ENCODE peak calls at places on chromosomes 1 and 21, in six cellular contexts. S is heart right ventricle; G is ELF-1; V is stimulated activated CD8-positive, alpha-beta memory T cell treated with anti-CD3 and anti-CD28 coated beads, Interleukin-15, amount 100 ng/mL, for 24 hours; K is GM06990; Q is CD8-positive, alpha-beta memory T cell. R is an unnamed sample.
A peak's percentile ranks its signal among the peaks of the same experiment; 100 is the strongest.

GRCh38 chr1:192877283-192877886 is 68.5 kb downstream of the RGS2 start:
- DNase-seq in S (no peak), G (no peak), V (no peak), K (no peak), Q (no peak), R (no peak)

GRCh38 chr1:21318714-21319159 is 28.5 kb upstream of the ECE1 start:
- DNase-seq in S (peak; percentile 96), G (peak; percentile 85), V (no peak), K (no peak), Q (no peak), R (peak; percentile 72)

GRCh38 chr1:179816196-179816960 is 61.2 kb downstream of the TOR1AIP2 start:
- DNase-seq in S (peak; percentile 65), G (no peak), V (no peak), K (no peak), Q (no peak), R (peak; percentile 74)

GRCh38 chr1:218942421-218942820 is 231.3 kb upstream of the LYPLAL1 start:
- DNase-seq in S (peak; percentile 42), G (no peak), V (no peak), K (no peak), Q (no peak), R (no peak)

GRCh38 chr1:108862698-108863477 is 6.0 kb upstream of the AKNAD1 start:
- DNase-seq in S (no peak), G (no peak), V (no peak), K (peak; percentile 8), Q (no peak), R (no peak)

GRCh38 chr21:36385909-36386642 is 884 bp downstream of the CHAF1B start:
- DNase-seq in S (no peak), G (peak; percentile 15), V (no peak), K (peak; percentile 15), Q (no peak), R (peak; percentile 16)

GRCh38 chr1:9371391-9371935 is 78.8 kb downstream of the SPSB1 start:
- DNase-seq in S (peak; percentile 63), G (peak; percentile 87), V (no peak), K (no peak), Q (no peak), R (no peak)

GRCh38 chr21:33874161-33874560 is 41.4 kb downstream of the ATP5PO start:
- DNase-seq in S (no peak), G (no peak), V (no peak), K (no peak), Q (no peak), R (no peak)

GRCh38 chr1:243849089-243850012 is 692 bp downstream of the AKT3 start:
- DNase-seq in S (peak; percentile 61), G (peak; percentile 61), V (peak; percentile 39), K (peak; percentile 31), Q (peak; percentile 81), R (peak; percentile 81)

GRCh38 chr1:28296401-28297220 is 32.2 kb upstream of the MED18 start:
- DNase-seq in S (no peak), G (peak; percentile 97), V (no peak), K (no peak), Q (no peak), R (peak; percentile 82)

GRCh38 chr1:157829711-157830110 is 9.8 kb upstream of the FCRL1 start:
- DNase-seq in S (no peak), G (no peak), V (no peak), K (no peak), Q (no peak), R (no peak)

GRCh38 chr21:34670220-34670961 is 1.6 kb downstream of the CLIC6 start:
- DNase-seq in S (no peak), G (peak; percentile 47), V (no peak), K (peak; percentile 64), Q (no peak), R (peak; percentile 73)

GRCh38 chr1:41851589-41851988 is 67.1 kb downstream of the HIVEP3 start:
- DNase-seq in S (no peak), G (peak; percentile 51), V (no peak), K (no peak), Q (no peak), R (no peak)

GRCh38 chr1:24925082-24925779 is 4.8 kb downstream of the RUNX3 start:
- DNase-seq in S (no peak), G (no peak), V (no peak), K (peak; percentile 67), Q (peak; percentile 82), R (no peak)

GRCh38 chr21:31233711-31234110 is 110.3 kb downstream of the TIAM1 start:
- DNase-seq in S (no peak), G (no peak), V (no peak), K (no peak), Q (no peak), R (no peak)

GRCh38 chr1:156392427-156392826 is 23.4 kb downstream of the RHBG start:
- DNase-seq in S (no peak), G (no peak), V (no peak), K (no peak), Q (no peak), R (peak; percentile 81)

GRCh38 chr1:61293197-61293596 is 210.8 kb downstream of the NFIA start:
- DNase-seq in S (no peak), G (no peak), V (no peak), K (no peak), Q (no peak), R (no peak)

GRCh38 chr1:150165622-150166612 is 16.2 kb downstream of the PLEKHO1 start:
- DNase-seq in S (peak; percentile 62), G (peak; percentile 78), V (no peak), K (peak; percentile 58), Q (peak; percentile 39), R (peak; percentile 84)

GRCh38 chr1:236020359-236021000 is 44.4 kb downstream of the NID1 start:
- DNase-seq in S (no peak), G (no peak), V (no peak), K (no peak), Q (no peak), R (no peak)

GRCh38 chr1:221912230-221912629 is 170.3 kb upstream of the DUSP10 start:
- DNase-seq in S (no peak), G (no peak), V (no peak), K (no peak), Q (no peak), R (no peak)

GRCh38 chr1:195908121-195908520 is 700.1 kb downstream of the KCNT2 start:
- DNase-seq in S (no peak), G (no peak), V (no peak), K (no peak), Q (no peak), R (no peak)

GRCh38 chr1:181111559-181111958 is 23.1 kb downstream of the IER5 start:
- DNase-seq in S (no peak), G (no peak), V (no peak), K (no peak), Q (no peak), R (no peak)

GRCh38 chr21:16055012-16055411 is 325.2 kb downstream of the USP25 start:
- DNase-seq in S (no peak), G (no peak), V (no peak), K (no peak), Q (no peak), R (no peak)

GRCh38 chr1:203351037-203351625 is at the start of gene FMOD:
- DNase-seq in S (peak; percentile 81), G (peak; percentile 37), V (no peak), K (no peak), Q (no peak), R (peak; percentile 81)

GRCh38 chr1:180988221-180988826 is 34.3 kb downstream of the STX6 start:
- DNase-seq in S (no peak), G (no peak), V (no peak), K (no peak), Q (no peak), R (no peak)

GRCh38 chr1:234755449-234755863 is 145.5 kb upstream of the IRF2BP2 start:
- DNase-seq in S (peak; percentile 65), G (no peak), V (no peak), K (no peak), Q (no peak), R (no peak)

GRCh38 chr1:110338200-110339039 is 757 bp upstream of the RBM15 start:
- DNase-seq in S (peak; percentile 99), G (no peak), V (peak; percentile 85), K (peak; percentile 99), Q (peak; percentile 99), R (peak; percentile 95)

GRCh38 chr21:45326169-45326833 is 38.6 kb upstream of the POFUT2 start:
- DNase-seq in S (no peak), G (no peak), V (no peak), K (no peak), Q (no peak), R (peak; percentile 61)

GRCh38 chr1:202158810-202159533 is 1.4 kb downstream of the PTPN7 start:
- DNase-seq in S (no peak), G (no peak), V (no peak), K (peak; percentile 60), Q (peak; percentile 8), R (no peak)

GRCh38 chr1:65175171-65176070 is 27.4 kb downstream of the AK4 start:
- DNase-seq in S (peak; percentile 64), G (no peak), V (no peak), K (no peak), Q (no peak), R (no peak)